ENCODE peak calls at places on chromosomes 6 and 20, in six cellular contexts. C, V, R, B, M and K are unnamed samples.

GRCh38 chr6:133748628-133749027 is 140.3 kb upstream of the TCF21 start:
- DNase-seq in C (no peak), V (no peak), R (no peak), B (no peak), M (no peak), K (no peak)

GRCh38 chr20:56393653-56394052 is 1.2 kb downstream of the CSTF1 start:
- DNase-seq in C (no peak), V (no peak), R (no peak), B (no peak), M (no peak), K (no peak)

GRCh38 chr6:33755070-33755869 is 8.6 kb upstream of the IP6K3 start:
- DNase-seq in C (no peak), V (no peak), R (no peak), B (no peak), M (no peak), K (no peak)

GRCh38 chr6:29813809-29814208 is 13.8 kb upstream of the HLA-G start:
- DNase-seq in C (no peak), V (no peak), R (no peak), B (no peak), M (peak; percentile 20), K (peak; percentile 45)

GRCh38 chr20:62716198-62716940 is 7.7 kb downstream of the NTSR1 start:
- DNase-seq in C (no peak), V (no peak), R (no peak), B (no peak), M (no peak), K (no peak)

GRCh38 chr6:29737707-29738630 is 14.7 kb downstream of the HLA-F start:
- DNase-seq in C (peak; percentile 75), V (peak; percentile 71), R (peak; percentile 26), B (peak; percentile 74), M (peak; percentile 68), K (no peak)

GRCh38 chr6:75203721-75204120 is 2.1 kb downstream of the COL12A1 start:
- DNase-seq in C (no peak), V (no peak), R (no peak), B (no peak), M (no peak), K (no peak)

GRCh38 chr20:62891111-62891510 is 29.5 kb upstream of the TCFL5 start:
- DNase-seq in C (no peak), V (no peak), R (no peak), B (no peak), M (no peak), K (no peak)

GRCh38 chr6:21856844-21857243 is 263.3 kb downstream of the SOX4 start:
- DNase-seq in C (no peak), V (no peak), R (no peak), B (peak; percentile 40), M (no peak), K (no peak)

GRCh38 chr6:38599966-38600550 is 39.7 kb downstream of the BTBD9 start:
- DNase-seq in C (no peak), V (no peak), R (no peak), B (no peak), M (no peak), K (no peak)

GRCh38 chr20:4375881-4376280 is 345.8 kb upstream of the PRND start:
- DNase-seq in C (no peak), V (no peak), R (no peak), B (no peak), M (no peak), K (no peak)

GRCh38 chr6:119318176-119318575 is 31.4 kb downstream of the MAN1A1 start:
- DNase-seq in C (no peak), V (no peak), R (no peak), B (no peak), M (no peak), K (no peak)

GRCh38 chr20:41287327-41287726 is 30.2 kb downstream of the ZHX3 start:
- DNase-seq in C (no peak), V (no peak), R (no peak), B (no peak), M (no peak), K (no peak)

GRCh38 chr20:23043376-23043775 is 6.1 kb downstream of the THBD start:
- DNase-seq in C (no peak), V (peak; percentile 90), R (no peak), B (no peak), M (no peak), K (no peak)

DNA sequence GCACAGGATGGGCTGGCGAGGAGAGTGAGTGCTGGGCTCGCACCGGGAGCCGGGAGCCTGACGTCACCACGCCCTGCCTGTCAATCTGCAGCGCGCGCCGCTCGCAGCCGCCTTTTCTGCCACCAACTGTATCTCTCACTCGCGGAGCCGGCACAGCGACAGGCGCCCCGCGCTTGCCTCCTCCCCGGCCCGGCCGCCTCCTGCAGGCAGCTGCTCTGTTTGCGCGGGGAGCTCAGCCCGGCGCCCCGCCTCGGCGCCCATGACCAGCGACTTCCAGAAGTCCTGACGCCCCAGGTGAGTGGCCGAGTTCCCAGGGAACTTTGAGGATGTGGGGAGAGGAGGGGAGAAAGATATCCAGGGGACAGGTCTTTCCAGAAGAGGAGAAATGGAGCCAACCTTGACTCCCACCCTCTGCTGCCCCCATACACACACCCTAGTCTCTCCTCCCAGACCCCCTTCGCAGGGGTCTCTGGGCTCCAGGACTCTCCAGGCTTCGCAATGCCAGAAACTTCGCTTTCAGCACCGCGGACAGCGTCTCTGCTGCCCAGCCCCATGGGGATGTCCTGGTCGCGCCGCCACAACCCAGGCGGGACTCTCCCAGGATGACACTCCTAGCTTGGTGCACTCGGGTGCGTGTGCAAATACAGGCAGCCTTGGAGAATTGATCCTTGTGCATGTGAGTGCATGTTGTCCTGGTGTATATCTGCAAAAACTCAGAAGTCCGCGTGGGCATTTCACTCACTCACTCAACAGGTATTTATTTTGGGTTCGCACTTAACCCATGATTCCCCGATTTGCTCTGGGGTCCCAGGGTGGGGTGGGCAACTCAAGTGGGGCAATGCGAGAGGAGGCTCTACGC is at the start of gene GPR6:
- DNase-seq in C (peak; percentile 25), V (peak; percentile 59), R (no peak), B (peak; percentile 39), M (peak; percentile 11), K (no peak)
- TF ChIP-seq EP300 in C (no peak), V (no peak), R (no peak), B (no peak), M (no peak), K (no peak)

DNA sequence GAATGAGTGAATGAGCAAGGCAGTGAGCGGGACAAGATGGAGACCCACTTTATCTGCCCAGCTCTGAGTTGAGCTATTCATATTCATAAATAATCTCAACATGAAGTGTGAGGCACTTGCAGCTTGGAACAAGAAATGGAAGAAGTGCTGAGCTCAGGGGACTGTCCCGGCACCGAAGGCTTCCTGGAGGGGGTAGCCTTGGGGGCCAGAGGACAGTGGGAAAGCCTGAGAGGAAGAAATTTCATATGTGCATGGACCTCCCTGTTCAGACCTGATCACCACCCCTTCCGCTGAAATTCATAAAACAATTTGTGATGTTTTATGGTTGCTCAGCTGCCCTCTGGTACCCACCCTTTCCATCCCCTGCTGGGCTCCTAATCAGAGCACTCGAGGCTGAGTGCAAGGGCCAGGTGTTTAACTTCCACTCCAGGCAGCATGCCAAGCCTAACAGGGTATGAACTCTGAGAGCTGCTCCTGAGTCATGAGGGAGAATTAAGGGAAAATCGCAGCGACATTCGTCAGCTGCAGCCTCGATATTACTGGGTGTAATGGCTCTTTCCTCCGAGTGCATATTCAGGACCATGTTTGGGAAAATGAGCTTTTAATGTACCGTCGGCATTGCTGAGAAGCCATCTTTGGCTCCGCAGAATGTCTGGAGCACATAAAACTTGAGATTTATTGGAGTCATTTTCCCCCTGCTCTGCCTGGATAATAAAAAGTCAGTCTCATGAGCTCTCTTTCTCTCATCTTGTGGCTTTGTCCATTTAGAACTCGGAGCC is 103.4 kb downstream of the TOX2 start:
- DNase-seq in C (peak; percentile 91), V (peak; percentile 74), R (no peak), B (peak; percentile 88), M (peak; percentile 59), K (no peak)
- TF ChIP-seq EP300 in C (no peak), V (no peak), R (no peak), B (no peak), M (no peak), K (no peak)

GRCh38 chr6:98641929-98642328 is 192.4 kb upstream of the POU3F2 start:
- DNase-seq in C (no peak), V (no peak), R (no peak), B (no peak), M (no peak), K (no peak)
- TF ChIP-seq EP300 in C (no peak), V (no peak), R (no peak), B (no peak), M (no peak), K (no peak)

GRCh38 chr6:77403424-77403823 is 59.9 kb downstream of the HTR1B start:
- DNase-seq in C (no peak), V (no peak), R (no peak), B (no peak), M (peak; percentile 2), K (no peak)
- TF ChIP-seq EP300 in C (no peak), V (no peak), R (no peak), B (no peak), M (no peak), K (no peak)

GRCh38 chr6:36027501-36028087 is at the start of gene MAPK14:
- DNase-seq in C (peak; percentile 99), V (peak; percentile 99), R (peak; percentile 100), B (peak; percentile 100), M (peak; percentile 99), K (peak; percentile 98)

GRCh38 chr6:36028088-36028886 is 679 bp downstream of the MAPK14 start:
- DNase-seq in C (peak; percentile 36), V (peak; percentile 39), R (no peak), B (peak; percentile 53), M (peak; percentile 20), K (peak; percentile 61)

GRCh38 chr6:36025932-36026327 is 1.5 kb upstream of the SLC26A8 start:
- DNase-seq in C (no peak), V (no peak), R (no peak), B (no peak), M (no peak), K (no peak)

GRCh38 chr6:36024154-36024760 is at the start of gene SLC26A8:
- DNase-seq in C (no peak), V (no peak), R (no peak), B (no peak), M (no peak), K (peak; percentile 70)

GRCh38 chr6:36025260-36025931 is 955 bp upstream of the SLC26A8 start:
- DNase-seq in C (no peak), V (no peak), R (no peak), B (no peak), M (no peak), K (no peak)
- TF ChIP-seq EP300 in C (no peak), V (no peak), R (no peak), B (no peak), M (no peak), K (no peak)